ENCODE peak calls at places on chromosomes 11 and 22, in six cellular contexts. One of them, this sample, is unnamed.

GRCh38 chr11:102267602-102268001 is 49.7 kb upstream of the BIRC3 start:
- DNase-seq in EH: peak; percentile 84
- DNase-seq in amniotic epithelial cell: peak; percentile 83
- DNase-seq in GM13977: no peak
- DNase-seq in stimulated activated CD4-positive, alpha-beta T cell treated with anti-CD3 and anti-CD28 coated beads, Interleukin-12 subunit alpha, Interleukin-12 subunit beta, amount 100 ng/mL, for 4 hours: no peak
- DNase-seq in stimulated activated effector memory CD8-positive, alpha-beta T cell treated with anti-CD3 and anti-CD28 coated beads, Interleukin-12 subunit alpha, Interleukin-12 subunit beta, amount 100 ng/mL, for 72 hours: no peak
- DNase-seq in this sample: peak; percentile 78

GRCh38 chr11:121198491-121198890 is 94.1 kb upstream of the SC5D start:
- DNase-seq in stimulated activated effector memory CD8-positive, alpha-beta T cell treated with anti-CD3 and anti-CD28 coated beads, Interleukin-12 subunit alpha, Interleukin-12 subunit beta, amount 100 ng/mL, for 72 hours: no peak
- DNase-seq in amniotic epithelial cell: no peak
- DNase-seq in stimulated activated CD4-positive, alpha-beta T cell treated with anti-CD3 and anti-CD28 coated beads, Interleukin-12 subunit alpha, Interleukin-12 subunit beta, amount 100 ng/mL, for 4 hours: no peak
- DNase-seq in EH: no peak
- DNase-seq in GM13977: no peak
- DNase-seq in this sample: no peak

GRCh38 chr11:469684-470667 is 19.9 kb downstream of the PTDSS2 start:
- DNase-seq in stimulated activated CD4-positive, alpha-beta T cell treated with anti-CD3 and anti-CD28 coated beads, Interleukin-12 subunit alpha, Interleukin-12 subunit beta, amount 100 ng/mL, for 4 hours: no peak
- DNase-seq in amniotic epithelial cell: peak; percentile 88
- DNase-seq in EH: peak; percentile 86
- DNase-seq in GM13977: no peak
- DNase-seq in stimulated activated effector memory CD8-positive, alpha-beta T cell treated with anti-CD3 and anti-CD28 coated beads, Interleukin-12 subunit alpha, Interleukin-12 subunit beta, amount 100 ng/mL, for 72 hours: no peak
- DNase-seq in this sample: peak; percentile 86

GRCh38 chr11:126716456-126717083 is 284.0 kb downstream of the KIRREL3 start:
- DNase-seq in EH: peak; percentile 64
- DNase-seq in amniotic epithelial cell: peak; percentile 2
- DNase-seq in GM13977: peak; percentile 72
- DNase-seq in stimulated activated CD4-positive, alpha-beta T cell treated with anti-CD3 and anti-CD28 coated beads, Interleukin-12 subunit alpha, Interleukin-12 subunit beta, amount 100 ng/mL, for 4 hours: no peak
- DNase-seq in stimulated activated effector memory CD8-positive, alpha-beta T cell treated with anti-CD3 and anti-CD28 coated beads, Interleukin-12 subunit alpha, Interleukin-12 subunit beta, amount 100 ng/mL, for 72 hours: peak; percentile 19
- DNase-seq in this sample: peak; percentile 3

GRCh38 chr11:133501643-133502535 is 30.4 kb downstream of the OPCML start:
- DNase-seq in stimulated activated CD4-positive, alpha-beta T cell treated with anti-CD3 and anti-CD28 coated beads, Interleukin-12 subunit alpha, Interleukin-12 subunit beta, amount 100 ng/mL, for 4 hours: no peak
- DNase-seq in amniotic epithelial cell: no peak
- DNase-seq in stimulated activated effector memory CD8-positive, alpha-beta T cell treated with anti-CD3 and anti-CD28 coated beads, Interleukin-12 subunit alpha, Interleukin-12 subunit beta, amount 100 ng/mL, for 72 hours: no peak
- DNase-seq in GM13977: no peak
- DNase-seq in EH: no peak
- DNase-seq in this sample: no peak

GRCh38 chr11:83918471-83918870 is 632.3 kb upstream of the CCDC90B start:
- DNase-seq in GM13977: no peak
- DNase-seq in amniotic epithelial cell: no peak
- DNase-seq in stimulated activated CD4-positive, alpha-beta T cell treated with anti-CD3 and anti-CD28 coated beads, Interleukin-12 subunit alpha, Interleukin-12 subunit beta, amount 100 ng/mL, for 4 hours: no peak
- DNase-seq in EH: no peak
- DNase-seq in stimulated activated effector memory CD8-positive, alpha-beta T cell treated with anti-CD3 and anti-CD28 coated beads, Interleukin-12 subunit alpha, Interleukin-12 subunit beta, amount 100 ng/mL, for 72 hours: no peak
- DNase-seq in this sample: no peak

GRCh38 chr11:833849-834311 is 1.1 kb downstream of the CD151 start:
- DNase-seq in amniotic epithelial cell: no peak
- DNase-seq in GM13977: no peak
- DNase-seq in stimulated activated CD4-positive, alpha-beta T cell treated with anti-CD3 and anti-CD28 coated beads, Interleukin-12 subunit alpha, Interleukin-12 subunit beta, amount 100 ng/mL, for 4 hours: no peak
- DNase-seq in EH: peak; percentile 34
- DNase-seq in stimulated activated effector memory CD8-positive, alpha-beta T cell treated with anti-CD3 and anti-CD28 coated beads, Interleukin-12 subunit alpha, Interleukin-12 subunit beta, amount 100 ng/mL, for 72 hours: no peak
- DNase-seq in this sample: no peak

GRCh38 chr11:128837627-128838026 is 29.5 kb downstream of the KCNJ1 start:
- DNase-seq in stimulated activated effector memory CD8-positive, alpha-beta T cell treated with anti-CD3 and anti-CD28 coated beads, Interleukin-12 subunit alpha, Interleukin-12 subunit beta, amount 100 ng/mL, for 72 hours: no peak
- DNase-seq in amniotic epithelial cell: no peak
- DNase-seq in EH: no peak
- DNase-seq in stimulated activated CD4-positive, alpha-beta T cell treated with anti-CD3 and anti-CD28 coated beads, Interleukin-12 subunit alpha, Interleukin-12 subunit beta, amount 100 ng/mL, for 4 hours: no peak
- DNase-seq in GM13977: no peak
- DNase-seq in this sample: no peak

GRCh38 chr11:844693-845644 is 2.3 kb downstream of the TSPAN4 start:
- DNase-seq in stimulated activated CD4-positive, alpha-beta T cell treated with anti-CD3 and anti-CD28 coated beads, Interleukin-12 subunit alpha, Interleukin-12 subunit beta, amount 100 ng/mL, for 4 hours: no peak
- DNase-seq in stimulated activated effector memory CD8-positive, alpha-beta T cell treated with anti-CD3 and anti-CD28 coated beads, Interleukin-12 subunit alpha, Interleukin-12 subunit beta, amount 100 ng/mL, for 72 hours: no peak
- DNase-seq in EH: peak; percentile 92
- DNase-seq in amniotic epithelial cell: peak; percentile 91
- DNase-seq in GM13977: peak; percentile 81
- DNase-seq in this sample: peak; percentile 82

GRCh38 chr22:30947821-30948454 is 20.6 kb downstream of the MORC2 start:
- DNase-seq in stimulated activated effector memory CD8-positive, alpha-beta T cell treated with anti-CD3 and anti-CD28 coated beads, Interleukin-12 subunit alpha, Interleukin-12 subunit beta, amount 100 ng/mL, for 72 hours: no peak
- DNase-seq in stimulated activated CD4-positive, alpha-beta T cell treated with anti-CD3 and anti-CD28 coated beads, Interleukin-12 subunit alpha, Interleukin-12 subunit beta, amount 100 ng/mL, for 4 hours: no peak
- DNase-seq in GM13977: peak; percentile 28
- DNase-seq in amniotic epithelial cell: peak; percentile 62
- DNase-seq in EH: peak; percentile 66
- DNase-seq in this sample: peak; percentile 61

GRCh38 chr11:15233386-15233785 is 118.7 kb downstream of the INSC start:
- DNase-seq in stimulated activated CD4-positive, alpha-beta T cell treated with anti-CD3 and anti-CD28 coated beads, Interleukin-12 subunit alpha, Interleukin-12 subunit beta, amount 100 ng/mL, for 4 hours: no peak
- DNase-seq in stimulated activated effector memory CD8-positive, alpha-beta T cell treated with anti-CD3 and anti-CD28 coated beads, Interleukin-12 subunit alpha, Interleukin-12 subunit beta, amount 100 ng/mL, for 72 hours: no peak
- DNase-seq in GM13977: no peak
- DNase-seq in EH: no peak
- DNase-seq in amniotic epithelial cell: no peak
- DNase-seq in this sample: no peak

GRCh38 chr11:40219401-40219800 is 1240.1 kb downstream of the LRRC4C start:
- DNase-seq in amniotic epithelial cell: no peak
- DNase-seq in GM13977: no peak
- DNase-seq in EH: no peak
- DNase-seq in stimulated activated CD4-positive, alpha-beta T cell treated with anti-CD3 and anti-CD28 coated beads, Interleukin-12 subunit alpha, Interleukin-12 subunit beta, amount 100 ng/mL, for 4 hours: no peak
- DNase-seq in stimulated activated effector memory CD8-positive, alpha-beta T cell treated with anti-CD3 and anti-CD28 coated beads, Interleukin-12 subunit alpha, Interleukin-12 subunit beta, amount 100 ng/mL, for 72 hours: no peak
- DNase-seq in this sample: no peak

GRCh38 chr11:17972987-17973386 is 39.9 kb downstream of the SERGEF start:
- DNase-seq in stimulated activated CD4-positive, alpha-beta T cell treated with anti-CD3 and anti-CD28 coated beads, Interleukin-12 subunit alpha, Interleukin-12 subunit beta, amount 100 ng/mL, for 4 hours: no peak
- DNase-seq in GM13977: no peak
- DNase-seq in amniotic epithelial cell: peak; percentile 74
- DNase-seq in EH: peak; percentile 81
- DNase-seq in stimulated activated effector memory CD8-positive, alpha-beta T cell treated with anti-CD3 and anti-CD28 coated beads, Interleukin-12 subunit alpha, Interleukin-12 subunit beta, amount 100 ng/mL, for 72 hours: no peak
- DNase-seq in this sample: peak; percentile 68

GRCh38 chr11:119147604-119148333 is 1.1 kb upstream of the ABCG4 start:
- DNase-seq in EH: no peak
- DNase-seq in amniotic epithelial cell: no peak
- DNase-seq in stimulated activated effector memory CD8-positive, alpha-beta T cell treated with anti-CD3 and anti-CD28 coated beads, Interleukin-12 subunit alpha, Interleukin-12 subunit beta, amount 100 ng/mL, for 72 hours: no peak
- DNase-seq in GM13977: no peak
- DNase-seq in stimulated activated CD4-positive, alpha-beta T cell treated with anti-CD3 and anti-CD28 coated beads, Interleukin-12 subunit alpha, Interleukin-12 subunit beta, amount 100 ng/mL, for 4 hours: no peak
- DNase-seq in this sample: no peak

GRCh38 chr11:62124186-62125113 is 639 bp downstream of the INCENP start:
- DNase-seq in amniotic epithelial cell: peak; percentile 49
- DNase-seq in GM13977: peak; percentile 69
- DNase-seq in EH: peak; percentile 59
- DNase-seq in stimulated activated CD4-positive, alpha-beta T cell treated with anti-CD3 and anti-CD28 coated beads, Interleukin-12 subunit alpha, Interleukin-12 subunit beta, amount 100 ng/mL, for 4 hours: no peak
- DNase-seq in stimulated activated effector memory CD8-positive, alpha-beta T cell treated with anti-CD3 and anti-CD28 coated beads, Interleukin-12 subunit alpha, Interleukin-12 subunit beta, amount 100 ng/mL, for 72 hours: no peak
- DNase-seq in this sample: peak; percentile 57

GRCh38 chr22:23219787-23220484 is 39.6 kb downstream of the BCR start:
- DNase-seq in stimulated activated CD4-positive, alpha-beta T cell treated with anti-CD3 and anti-CD28 coated beads, Interleukin-12 subunit alpha, Interleukin-12 subunit beta, amount 100 ng/mL, for 4 hours: peak; percentile 45
- DNase-seq in stimulated activated effector memory CD8-positive, alpha-beta T cell treated with anti-CD3 and anti-CD28 coated beads, Interleukin-12 subunit alpha, Interleukin-12 subunit beta, amount 100 ng/mL, for 72 hours: peak; percentile 35
- DNase-seq in amniotic epithelial cell: peak; percentile 58
- DNase-seq in EH: peak; percentile 73
- DNase-seq in GM13977: peak; percentile 56
- DNase-seq in this sample: peak; percentile 82

GRCh38 chr11:83521647-83522596 is 235.8 kb upstream of the CCDC90B start:
- DNase-seq in stimulated activated effector memory CD8-positive, alpha-beta T cell treated with anti-CD3 and anti-CD28 coated beads, Interleukin-12 subunit alpha, Interleukin-12 subunit beta, amount 100 ng/mL, for 72 hours: no peak
- DNase-seq in stimulated activated CD4-positive, alpha-beta T cell treated with anti-CD3 and anti-CD28 coated beads, Interleukin-12 subunit alpha, Interleukin-12 subunit beta, amount 100 ng/mL, for 4 hours: no peak
- DNase-seq in amniotic epithelial cell: peak; percentile 4
- DNase-seq in GM13977: no peak
- DNase-seq in EH: peak; percentile 39
- DNase-seq in this sample: peak; percentile 34